ENCODE peak calls at places on chromosomes 7 and 10, in four cellular contexts. O is cardiac muscle cell, I is uterus, B is PC-9. H is an unnamed sample.

GRCh38 chr7:26538683-26539082 is 247.0 kb downstream of the SNX10 start:
- DNase-seq in B (no peak), I (no peak), O (no peak), H (no peak)

GRCh38 chr10:122299423-122300075 is 28.5 kb downstream of the BTBD16 start:
- DNase-seq in I (no peak), B (no peak), O (no peak), H (no peak)

GRCh38 chr7:135510603-135511183 is 791 bp upstream of the CNOT4 start:
- DNase-seq in I (no peak), O (peak; percentile 32), B (no peak), H (no peak)

GRCh38 chr10:132509506-132510173 is 27.9 kb upstream of the INPP5A start:
- DNase-seq in O (no peak), I (no peak), B (no peak), H (no peak)

GRCh38 chr10:97543025-97543546 is 29.5 kb upstream of the ANKRD2 start:
- DNase-seq in O (peak; percentile 97), B (peak; percentile 74), I (peak; percentile 84), H (peak; percentile 84)

GRCh38 chr10:116733566-116733965 is 8.8 kb downstream of the HSPA12A start:
- DNase-seq in B (no peak), I (no peak), O (no peak), H (no peak)

GRCh38 chr10:15745748-15746147 is 26.0 kb upstream of the ITGA8 start:
- DNase-seq in O (peak; percentile 86), B (no peak), I (no peak), H (no peak)

GRCh38 chr7:26156454-26157365 is 4.7 kb downstream of the NFE2L3 start:
- DNase-seq in I (no peak), B (peak; percentile 70), O (peak; percentile 94), H (no peak)

GRCh38 chr10:100697070-100697469 is 48.3 kb upstream of the PAX2 start:
- DNase-seq in I (no peak), B (no peak), O (peak; percentile 79), H (no peak)

GRCh38 chr7:92834661-92835139 is 1.7 kb downstream of the CDK6 start:
- DNase-seq in O (peak; percentile 15), B (peak; percentile 44), I (peak; percentile 16), H (no peak)

DNA sequence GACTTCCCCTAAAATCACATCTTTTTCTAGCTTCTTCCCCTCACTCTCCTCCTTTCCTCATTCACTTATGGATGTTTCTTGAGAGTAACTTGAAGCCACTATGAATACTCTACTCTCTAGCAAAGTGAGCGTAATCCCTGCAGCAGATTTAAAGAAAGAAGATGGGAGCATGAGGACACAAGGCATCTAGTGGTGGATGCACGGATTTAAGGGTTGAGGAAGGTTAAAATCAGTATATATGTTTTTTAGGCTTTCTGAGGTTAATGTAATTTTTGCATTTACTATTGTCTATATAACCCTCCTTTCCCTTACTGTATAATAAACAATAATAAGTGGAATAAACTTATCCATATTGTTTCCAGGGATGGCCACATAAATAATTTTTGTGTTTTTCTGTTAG is 495.2 kb upstream of the TPK1 start:
- DNase-seq in I (no peak), B (no peak), O (no peak), H (no peak)
- H3K4me1 ChIP-seq in I (no peaks in the 10 kb centered on the region), B (no peaks in the 10 kb centered on the region), O (no peaks in the 10 kb centered on the region), H (no peaks in the 10 kb centered on the region)

DNA sequence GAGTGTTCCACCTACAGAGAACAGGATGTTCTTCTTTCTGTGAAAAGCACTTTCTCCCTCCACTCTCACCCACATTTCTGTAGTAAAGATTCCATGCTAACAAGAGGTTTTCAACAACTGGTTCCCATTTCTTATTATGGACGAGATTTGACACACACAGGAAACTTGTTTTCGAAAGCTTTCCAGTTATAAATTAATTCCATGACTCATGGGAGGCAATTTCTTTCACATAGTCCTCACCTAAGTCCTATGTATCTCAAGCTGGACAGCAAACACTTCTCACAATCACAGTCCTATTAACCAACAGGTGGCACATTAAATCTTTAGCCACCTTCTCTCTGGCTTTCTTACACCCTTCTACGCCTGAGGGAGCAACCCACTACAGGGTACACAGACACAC is 24.5 kb downstream of the RAPGEF5 start:
- DNase-seq in B (no peak), O (no peak), I (no peak), H (no peak)
- TF ChIP-seq CTCF in B (no peak), O (no peak), I (no peak), H (no peak)

GRCh38 chr7:29147821-29148220 is 1.5 kb upstream of the CPVL start:
- DNase-seq in I (no peak), O (no peak), B (no peak), H (no peak)
- H3K4me1 ChIP-seq in I (peaks cover 4% of the 10 kb centered on the region), O (peaks cover 16% of the 10 kb centered on the region), B (no peaks in the 10 kb centered on the region), H (no peaks in the 10 kb centered on the region)

DNA sequence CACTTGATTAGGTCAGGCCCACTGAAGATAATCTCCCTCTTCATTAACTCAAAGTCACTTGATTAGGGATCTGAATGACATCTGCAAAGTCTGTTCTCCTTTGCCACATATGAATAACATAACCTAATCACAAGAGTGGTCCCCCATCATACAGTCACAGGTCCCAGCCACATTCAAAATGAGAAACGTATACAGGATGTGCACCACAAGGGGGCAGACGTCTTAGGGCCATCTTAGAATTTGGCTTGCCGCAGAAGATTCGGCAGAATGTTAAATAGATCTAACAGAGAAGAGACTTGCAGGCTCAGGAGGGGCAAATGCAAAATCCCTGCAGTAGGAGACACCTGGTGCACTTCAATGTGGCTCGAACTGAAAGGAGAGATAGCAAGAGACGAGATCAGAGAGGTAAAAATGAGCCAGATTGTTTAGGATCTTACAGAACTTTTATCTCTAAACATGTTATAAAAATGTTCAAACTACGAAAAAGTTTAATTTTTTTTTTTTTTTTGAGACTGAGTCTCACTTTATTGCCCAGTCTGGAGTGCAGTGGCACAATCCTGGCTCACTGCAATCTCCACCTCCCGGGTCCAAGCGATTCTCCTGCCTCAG is 10.4 kb upstream of the SMC3 start:
- DNase-seq in I (peak; percentile 31), B (no peak), O (peak; percentile 73), H (no peak)
- TF ChIP-seq CTCF in I (no peak), B (peak; percentile 54), O (peak; percentile 76), H (peak; percentile 61)

GRCh38 chr7:17932770-17933169 is 7.5 kb downstream of the SNX13 start:
- DNase-seq in I (no peak), B (no peak), O (no peak), H (no peak)
- H3K4me1 ChIP-seq in I (no peaks in the 10 kb centered on the region), B (peaks cover 8% of the 10 kb centered on the region), O (peaks cover 29% of the 10 kb centered on the region), H (peaks cover 15% of the 10 kb centered on the region)

DNA sequence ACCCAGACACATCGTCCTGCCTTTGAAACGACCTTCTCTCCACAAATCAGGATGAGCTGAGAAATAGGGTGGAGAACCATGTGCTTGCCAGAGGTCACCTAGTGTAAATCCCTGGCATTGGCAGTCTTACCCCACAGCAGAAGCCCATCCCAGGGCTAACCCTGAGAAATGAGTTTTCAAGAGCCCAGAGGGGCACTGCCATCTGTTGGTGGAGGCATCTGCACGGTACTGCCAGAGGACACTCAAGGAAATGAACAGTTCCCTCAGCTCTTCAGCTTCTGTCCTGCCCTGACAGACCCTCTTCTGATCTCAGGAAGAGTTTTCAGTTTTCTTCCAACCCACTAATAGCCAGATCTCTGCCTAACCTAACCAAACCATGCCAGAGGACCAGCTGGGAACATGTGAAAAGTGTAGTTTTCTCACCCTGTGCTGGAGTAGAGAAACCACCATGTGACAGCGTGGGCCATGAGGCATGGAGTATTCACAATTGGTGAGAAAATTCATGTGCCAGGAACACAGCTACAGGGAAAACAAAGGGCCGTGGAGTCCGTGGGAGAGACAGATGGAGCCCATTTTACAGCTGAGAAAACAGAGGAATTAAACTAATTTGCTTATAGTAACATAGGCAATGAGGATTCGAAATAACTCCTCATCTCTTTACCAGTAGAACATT is 37.7 kb upstream of the ITPRID1 start:
- DNase-seq in I (no peak), B (no peak), O (no peak), H (no peak)
- TF ChIP-seq CTCF in I (no peak), B (no peak), O (no peak), H (no peak)

DNA sequence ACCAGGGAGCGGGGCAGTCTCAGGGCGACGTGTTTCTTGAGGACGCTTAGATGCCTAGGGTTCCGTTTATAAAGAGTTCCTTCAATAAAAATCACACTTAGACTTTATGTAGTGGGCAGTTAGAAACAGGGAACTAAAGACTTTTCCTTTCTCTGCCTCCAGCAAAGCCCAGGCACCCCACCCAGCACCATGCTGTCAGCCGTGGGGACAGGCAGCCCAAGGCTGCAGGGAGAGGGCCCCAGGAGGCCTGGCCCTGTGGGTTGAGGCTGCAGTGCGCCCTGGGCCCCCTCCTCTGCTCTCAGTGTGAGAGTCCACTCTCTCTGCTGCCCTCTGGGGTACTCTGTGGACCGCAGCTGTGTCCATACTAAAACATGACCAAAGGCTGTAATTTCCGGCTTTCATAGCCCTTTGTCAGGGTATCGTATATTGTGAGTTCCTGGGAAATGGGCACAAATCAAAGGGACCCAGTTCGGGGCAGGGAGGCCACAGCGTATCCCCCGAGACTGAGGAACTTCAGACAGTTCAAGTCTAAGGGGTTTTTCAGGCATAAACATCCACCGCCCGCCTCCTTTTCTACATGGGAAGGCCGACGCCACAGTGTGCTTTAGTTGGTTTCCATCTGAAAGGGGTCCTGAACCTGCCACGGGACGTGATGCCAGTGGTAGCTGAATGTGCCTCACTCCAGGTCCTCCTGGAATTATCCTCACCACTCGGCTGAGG is 59.7 kb downstream of the DNAJB6 start:
- DNase-seq in O (no peak), B (no peak), I (no peak), H (no peak)
- H3K4me1 ChIP-seq in O (peaks cover 18% of the 10 kb centered on the region), B (no peaks in the 10 kb centered on the region), I (peaks cover 13% of the 10 kb centered on the region), H (peaks cover 15% of the 10 kb centered on the region)

GRCh38 chr10:102384053-102384452 is 11.5 kb upstream of the NFKB2 start:
- DNase-seq in I (no peak), B (no peak), O (peak; percentile 43), H (no peak)
- TF ChIP-seq CTCF in I (no peak), B (no peak), O (peak; percentile 33), H (no peak)

GRCh38 chr10:59720377-59720776 is 10.7 kb upstream of the SLC16A9 start:
- DNase-seq in I (no peak), O (no peak), B (no peak), H (no peak)
- H3K4me1 ChIP-seq in I (no peaks in the 10 kb centered on the region), O (no peaks in the 10 kb centered on the region), B (no peaks in the 10 kb centered on the region), H (no peaks in the 10 kb centered on the region)